ENCODE peak calls at places on chromosomes 2 and 18, in five cellular contexts. K is HCT116, D is HepG2, P is K562, B is GM12878. O is an unnamed sample.

GRCh38 chr18:62336618-62337017 is 11.5 kb downstream of the TNFRSF11A start:
- DNase-seq in D (no peak), K (no peak), B (no peak), P (no peak), O (no peak)

GRCh38 chr2:191521608-191522208 is 156.2 kb upstream of the NABP1 start:
- DNase-seq in B (no peak), P (peak; percentile 7), D (peak; percentile 40), K (peak; percentile 26), O (no peak)

GRCh38 chr2:182444806-182445205 is 18.0 kb upstream of the PDE1A start:
- DNase-seq in D (no peak), P (no peak), B (no peak), K (no peak), O (no peak)

GRCh38 chr18:12434541-12434929 is 26.8 kb downstream of the PRELID3A start:
- DNase-seq in B (no peak), D (no peak), P (no peak), K (no peak), O (no peak)

GRCh38 chr18:55466789-55467188 is 121.2 kb downstream of the TCF4 start:
- DNase-seq in P (no peak), B (no peak), K (no peak), D (no peak), O (no peak)

GRCh38 chr2:136765256-136765735 is at the start of gene THSD7B:
- DNase-seq in K (no peak), D (no peak), B (no peak), P (no peak), O (no peak)

GRCh38 chr2:231190531-231191197 is 7.8 kb upstream of the ARMC9 start:
- DNase-seq in D (no peak), P (no peak), K (no peak), B (no peak), O (no peak)

GRCh38 chr2:228048838-228049490 is 132.5 kb downstream of the SPHKAP start:
- DNase-seq in P (peak; percentile 2), K (peak; percentile 61), D (peak; percentile 49), B (no peak), O (peak; percentile 48)

GRCh38 chr2:101509498-101510274 is 34.8 kb upstream of the RFX8 start:
- DNase-seq in P (no peak), K (no peak), B (no peak), D (no peak), O (no peak)

GRCh38 chr2:150495993-150496627 is 8.6 kb upstream of the RND3 start:
- DNase-seq in D (no peak), B (no peak), K (no peak), P (no peak), O (no peak)
- H3K4me1 ChIP-seq in D (no peaks in the 10 kb centered on the region), B (no peaks in the 10 kb centered on the region), K (no peaks in the 10 kb centered on the region), P (no peaks in the 10 kb centered on the region), O (no peaks in the 10 kb centered on the region)

DNA sequence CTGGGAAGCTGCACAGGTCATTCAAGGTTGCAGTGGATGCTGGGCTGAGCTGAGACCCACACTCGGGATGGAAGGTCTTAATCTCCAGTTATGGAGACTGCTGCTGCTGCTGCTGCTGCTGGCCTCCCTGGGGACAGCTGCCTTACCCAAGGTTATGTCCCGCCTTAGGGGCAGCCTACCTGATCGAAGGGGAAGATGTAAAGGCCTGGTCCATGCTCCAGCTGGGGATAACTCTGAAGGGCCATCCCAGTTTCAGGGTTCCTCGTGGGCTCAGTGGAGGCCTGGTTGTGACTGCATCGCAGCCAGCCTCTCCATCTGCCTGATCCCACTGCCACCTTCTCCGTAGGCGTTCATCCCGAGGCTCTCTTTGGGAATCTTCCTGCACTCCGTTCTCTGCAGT is 33.0 kb downstream of the RHOB start:
- DNase-seq in B (no peak), K (no peak), P (no peak), D (no peak), O (no peak)
- TF ChIP-seq ZNF274 in B (no peak), K (no peak), P (no peak), D (no peak), O (no peak)

GRCh38 chr2:62591491-62591890 is 85.5 kb upstream of the TMEM17 start:
- DNase-seq in B (no peak), D (no peak), P (no peak), K (no peak), O (no peak)

GRCh38 chr2:62595468-62595867 is 89.5 kb upstream of the TMEM17 start:
- DNase-seq in B (no peak), D (no peak), P (no peak), K (no peak), O (no peak)

GRCh38 chr2:62596061-62596658 is 90.2 kb upstream of the TMEM17 start:
- DNase-seq in D (no peak), B (no peak), P (no peak), K (no peak), O (no peak)

GRCh38 chr2:62593825-62594224 is 87.8 kb upstream of the TMEM17 start:
- DNase-seq in B (no peak), P (no peak), D (no peak), K (no peak), O (no peak)

DNA sequence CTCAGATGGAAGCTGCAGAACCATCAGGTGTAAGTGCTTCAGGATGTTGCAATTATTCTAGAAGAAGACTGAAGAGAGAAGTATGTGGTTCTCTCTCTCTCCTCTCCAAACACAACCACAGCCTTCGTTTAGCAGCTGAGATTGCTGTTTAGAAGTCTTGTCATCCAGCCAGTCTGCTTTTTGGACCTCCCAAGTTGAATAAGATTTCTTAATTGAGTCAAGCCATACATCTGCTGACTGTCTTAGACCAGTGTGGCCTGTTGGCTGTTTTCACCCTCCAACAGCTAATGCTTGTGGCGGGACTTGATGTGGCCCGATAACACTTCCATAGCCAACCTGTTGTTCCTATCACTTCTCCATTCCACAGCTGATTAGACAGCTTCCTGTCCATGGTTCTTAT is 91.3 kb upstream of the TMEM17 start:
- DNase-seq in D (no peak), K (no peak), P (no peak), B (no peak), O (no peak)
- TF ChIP-seq YY1 in D (no peak), K (no peak), P (no peak), B (no peak), O (no peak)

GRCh38 chr18:6396276-6396675 is 18.4 kb downstream of the L3MBTL4 start:
- DNase-seq in D (no peak), P (no peak), B (no peak), K (no peak), O (no peak)

GRCh38 chr18:6397931-6398566 is 16.7 kb downstream of the L3MBTL4 start:
- DNase-seq in K (no peak), P (no peak), B (no peak), D (no peak), O (no peak)

GRCh38 chr18:6401687-6402086 is 13.0 kb downstream of the L3MBTL4 start:
- DNase-seq in B (no peak), P (no peak), K (no peak), D (no peak), O (no peak)

DNA sequence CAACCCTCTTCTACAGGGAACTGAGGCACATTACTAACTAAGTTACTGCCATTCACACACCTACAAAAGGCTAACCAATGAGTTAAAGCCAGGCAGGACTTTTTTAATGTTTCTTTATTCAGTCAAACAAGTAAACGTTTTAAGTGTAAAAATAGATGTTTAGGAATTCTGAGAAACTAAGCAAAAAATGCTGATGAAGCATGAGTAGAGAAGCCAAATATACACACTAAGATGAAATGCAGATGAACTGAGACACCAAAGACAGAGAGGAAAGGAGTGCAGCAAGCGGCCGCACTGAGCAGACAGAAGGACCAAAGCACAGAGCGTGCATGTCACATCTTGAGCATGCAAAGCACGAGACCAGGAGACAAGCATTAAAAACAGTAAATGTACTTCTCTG is 17.9 kb downstream of the L3MBTL4 start:
- DNase-seq in D (no peak), K (no peak), B (no peak), P (no peak), O (no peak)
- H3K4me1 ChIP-seq in D (peaks cover 8% of the 10 kb centered on the region), K (no peaks in the 10 kb centered on the region), B (no peaks in the 10 kb centered on the region), P (no peaks in the 10 kb centered on the region), O (no peaks in the 10 kb centered on the region)

DNA sequence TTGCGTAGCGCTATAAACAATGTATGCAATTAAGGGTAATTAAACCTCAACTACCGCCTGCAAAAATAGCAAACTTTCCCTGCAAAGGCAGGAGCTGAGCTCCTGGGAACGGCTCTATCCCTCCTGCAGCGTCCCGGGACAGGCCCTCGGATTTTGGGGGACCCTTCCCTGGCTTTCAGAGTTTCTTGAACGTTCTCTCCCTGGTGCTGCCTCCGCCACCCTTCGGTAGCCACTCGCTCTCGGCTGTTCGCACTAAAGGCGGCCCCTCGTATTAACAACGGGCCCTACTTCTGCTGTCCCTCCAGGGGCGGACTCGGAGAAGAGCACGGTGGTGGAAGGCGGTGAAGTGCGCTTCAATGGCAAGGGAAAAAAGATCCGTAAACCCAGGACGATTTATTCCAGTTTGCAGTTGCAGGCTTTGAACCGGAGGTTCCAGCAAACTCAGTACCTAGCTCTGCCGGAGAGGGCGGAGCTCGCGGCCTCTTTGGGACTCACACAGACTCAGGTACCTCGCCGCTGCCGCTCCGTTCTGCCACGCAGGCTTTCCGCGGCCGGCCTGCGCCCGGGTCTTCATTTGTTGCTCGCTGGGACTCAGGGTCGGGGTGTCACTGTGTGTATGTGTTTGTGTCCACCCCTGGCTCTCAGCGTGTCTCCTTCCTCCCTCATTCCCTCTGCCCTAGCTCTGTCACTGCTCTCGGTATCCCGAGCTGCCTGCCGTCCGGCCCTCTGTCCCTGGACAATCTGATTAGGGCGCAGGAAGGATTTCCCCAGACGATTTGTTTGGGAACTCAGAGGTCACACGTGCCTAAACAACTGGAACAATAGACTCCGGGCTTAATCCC is 1.3 kb downstream of the DLX1 start:
- DNase-seq in D (peak; percentile 55), B (no peak), P (no peak), K (no peak), O (no peak)
- TF ChIP-seq ZNF274 in D (no peak), B (no peak), P (no peak), K (no peak), O (no peak)

GRCh38 chr2:103788346-103788745 is 1026.5 kb downstream of the TMEM182 start:
- DNase-seq in B (no peak), P (no peak), D (peak; percentile 12), K (no peak), O (no peak)
- TF ChIP-seq YY1 in B (no peak), P (no peak), D (no peak), K (no peak), O (no peak)

DNA sequence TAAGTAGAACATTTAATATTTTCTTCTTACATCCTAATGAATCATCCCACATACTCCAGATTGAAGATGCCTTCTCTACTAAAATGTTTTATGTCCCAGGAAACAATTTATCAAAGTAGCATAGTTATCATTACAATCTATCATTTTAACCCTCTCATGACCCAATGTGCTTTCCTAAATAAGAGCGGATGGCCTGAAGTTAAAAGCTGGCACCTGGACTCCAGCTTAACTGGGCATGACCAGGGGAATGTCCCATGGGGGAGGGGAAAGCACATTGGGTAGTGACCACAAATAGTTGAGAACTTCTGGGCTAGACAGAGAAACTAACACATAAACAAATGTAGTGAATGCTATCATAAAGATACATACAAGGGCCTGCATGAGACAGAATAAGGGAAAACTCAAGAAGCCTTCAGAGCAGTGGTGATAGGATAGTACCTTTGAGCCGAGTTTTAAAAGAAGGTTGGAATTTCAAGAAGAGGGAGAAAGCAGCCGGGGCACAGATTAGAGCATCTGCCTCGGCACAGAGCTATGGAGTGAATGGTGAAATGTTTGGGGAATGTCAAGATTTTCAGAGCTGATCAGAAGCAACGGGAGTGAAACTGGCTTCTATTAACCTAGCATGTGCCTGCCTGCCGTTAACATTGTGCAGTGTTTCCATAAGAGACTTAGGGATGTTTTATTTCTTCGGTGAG is 97.2 kb upstream of the PPP1CB start:
- DNase-seq in B (no peak), K (no peak), P (no peak), D (no peak), O (no peak)
- H3K4me1 ChIP-seq in B (peaks cover 6% of the 10 kb centered on the region), K (peaks cover 18% of the 10 kb centered on the region), P (peaks cover 5% of the 10 kb centered on the region), D (no peaks in the 10 kb centered on the region), O (no peaks in the 10 kb centered on the region)

O was measured in NT2/D1.